ENCODE peak calls at places on chromosomes 2 and 18, in nine cellular contexts. K is left cardiac atrium; B is cerebellum; N is pancreas; X is WTC11; R is Jurkat, Clone E6-1; M is hepatic stellate cell; I is stimulated activated CD4-positive, alpha-beta T cell treated with anti-CD3 and anti-CD28 coated beads, Interleukin-4, amount 100 ng/mL, for 4 hours; U is activated naive CD4-positive, alpha-beta T cell. P is an unnamed sample.

GRCh38 chr2:124343827-124344498 is 318.9 kb downstream of the CNTNAP5 start:
- DNase-seq in K (no peak), R (no peak), X (no peak), M (no peak), N (no peak), I (no peak), U (no peak), B (no peak), P (no peak)

GRCh38 chr2:131016826-131017596 is 76.2 kb downstream of the FAM168B start:
- DNase-seq in U (no peak), M (no peak), R (no peak), N (no peak), K (no peak), I (no peak), B (no peak), X (no peak), P (peak)

GRCh38 chr18:67477522-67477921 is 39.0 kb downstream of the DSEL start:
- DNase-seq in U (no peak), B (no peak), I (no peak), M (no peak), X (no peak), K (no peak), N (no peak), R (no peak), P (no peak)

GRCh38 chr2:171964328-171964727 is 35.4 kb upstream of the METAP1D start:
- DNase-seq in N (no peak), M (no peak), X (no peak), K (no peak), B (no peak), U (no peak), I (no peak), R (no peak), P (no peak)

GRCh38 chr2:11955314-11955713 is 208.9 kb downstream of the LPIN1 start:
- DNase-seq in I (no peak), M (no peak), R (no peak), N (no peak), K (no peak), B (no peak), X (no peak), U (no peak), P (no peak)

GRCh38 chr2:240991378-240992263 is 6.8 kb upstream of the SNED1 start:
- DNase-seq in M (peak), I (no peak), K (peak), X (no peak), R (no peak), U (no peak), B (peak), N (peak), P (peak)

GRCh38 chr2:60297296-60298010 is 256.0 kb downstream of the BCL11A start:
- DNase-seq in K (no peak), I (no peak), R (no peak), N (peak), B (no peak), U (no peak), X (peak), M (no peak), P (no peak)

GRCh38 chr2:150878347-150878746 is 383.3 kb downstream of the RBM43 start:
- DNase-seq in R (no peak), I (no peak), B (no peak), U (no peak), K (no peak), X (no peak), M (no peak), N (no peak), P (peak)

GRCh38 chr2:101729521-101730190 is 32.1 kb downstream of the MAP4K4 start:
- DNase-seq in N (no peak), X (no peak), U (no peak), K (no peak), B (no peak), M (no peak), I (no peak), R (no peak), P (no peak)

GRCh38 chr2:209937893-209938292 is 64.5 kb upstream of the RPE start:
- DNase-seq in N (no peak), K (no peak), B (no peak), I (no peak), X (no peak), M (no peak), R (no peak), U (no peak), P (peak)

GRCh38 chr2:232838406-232838874 is 31.6 kb upstream of the SNORC start:
- DNase-seq in X (no peak), I (peak), B (no peak), U (no peak), R (peak), N (no peak), K (no peak), M (no peak), P (no peak)

GRCh38 chr18:78751664-78752063 is 228.0 kb upstream of the SALL3 start:
- DNase-seq in X (no peak), R (no peak), B (no peak), K (no peak), I (no peak), U (no peak), M (no peak), N (peak), P (no peak)

GRCh38 chr2:9330639-9331270 is 92.6 kb downstream of the ITGB1BP1 start:
- DNase-seq in X (no peak), M (no peak), R (no peak), K (no peak), N (no peak), I (no peak), U (no peak), B (no peak), P (no peak)

GRCh38 chr2:10048501-10049171 is 5.3 kb downstream of the KLF11 start:
- DNase-seq in X (no peak), N (peak), R (peak), B (peak), I (no peak), M (peak), K (no peak), U (no peak), P (no peak)

GRCh38 chr18:55585586-55586521 is 2.1 kb downstream of the TCF4 start:
- DNase-seq in M (no peak), X (peak), N (no peak), B (peak), I (no peak), R (no peak), K (no peak), U (no peak), P (no peak)

GRCh38 chr2:42214669-42215068 is 45.5 kb downstream of the EML4 start:
- DNase-seq in N (no peak), B (no peak), U (no peak), K (no peak), R (no peak), M (no peak), X (no peak), I (no peak), P (no peak)

GRCh38 chr2:220665108-220665471 is 907.0 kb downstream of the EPHA4 start:
- DNase-seq in K (no peak), I (no peak), M (no peak), R (no peak), X (no peak), N (no peak), U (no peak), B (no peak), P (no peak)

GRCh38 chr18:76988827-76989646 is 143.5 kb downstream of the MBP start:
- DNase-seq in B (no peak), N (no peak), K (no peak), M (no peak), X (no peak), I (no peak), U (no peak), R (no peak), P (peak)

GRCh38 chr2:45855374-45855773 is 203.9 kb downstream of the PRKCE start:
- DNase-seq in N (no peak), X (no peak), B (no peak), I (no peak), K (no peak), U (no peak), M (no peak), R (no peak), P (no peak)

GRCh38 chr2:70656421-70657010 is 102.9 kb upstream of the TGFA start:
- DNase-seq in K (no peak), M (no peak), R (peak), B (no peak), X (no peak), U (no peak), N (no peak), I (no peak), P (no peak)

GRCh38 chr2:101435011-101435862 is 39.7 kb downstream of the RFX8 start:
- DNase-seq in B (no peak), N (no peak), R (no peak), M (no peak), U (no peak), X (peak), K (peak), I (no peak), P (no peak)

GRCh38 chr2:55460562-55460961 is 40.9 kb upstream of the CCDC88A start:
- DNase-seq in M (peak), K (no peak), B (no peak), N (no peak), R (no peak), U (no peak), X (no peak), I (no peak), P (no peak)

GRCh38 chr2:32357545-32358482 is 991 bp downstream of the BIRC6 start:
- DNase-seq in M (peak), K (peak), N (peak), I (peak), X (peak), U (no peak), R (no peak), B (peak), P (peak)

GRCh38 chr2:59936031-59936430 is 617.4 kb downstream of the BCL11A start:
- DNase-seq in X (no peak), U (no peak), N (no peak), I (no peak), M (no peak), B (no peak), K (no peak), R (peak), P (no peak)

GRCh38 chr18:56789004-56789888 is 138.1 kb downstream of the WDR7 start:
- DNase-seq in I (peak), B (no peak), K (peak), R (peak), U (no peak), N (no peak), M (peak), X (peak), P (peak)

GRCh38 chr18:75161629-75162028 is 47.3 kb downstream of the PTGR3 start:
- DNase-seq in X (no peak), U (no peak), R (peak), N (no peak), I (no peak), M (peak), B (no peak), K (no peak), P (peak)

GRCh38 chr2:54207666-54208195 is 48.3 kb downstream of the TSPYL6 start:
- DNase-seq in X (no peak), B (no peak), R (no peak), U (no peak), K (no peak), M (no peak), N (no peak), I (no peak), P (no peak)

GRCh38 chr2:209472386-209472832 is 48.6 kb downstream of the MAP2 start:
- DNase-seq in X (no peak), R (no peak), B (no peak), U (no peak), I (no peak), N (no peak), K (no peak), M (peak), P (no peak)

GRCh38 chr18:74005320-74006110 is 142.1 kb downstream of the FBXO15 start:
- DNase-seq in R (peak), U (no peak), K (no peak), N (no peak), X (no peak), M (no peak), B (no peak), I (no peak), P (no peak)

GRCh38 chr2:120855855-120856405 is 120.3 kb downstream of the GLI2 start:
- DNase-seq in X (no peak), I (no peak), N (no peak), U (no peak), M (no peak), R (no peak), B (no peak), K (no peak), P (peak)

GRCh38 chr2:64327510-64328414 is 126.2 kb upstream of the LGALSL start:
- DNase-seq in K (peak), I (peak), X (peak), U (peak), N (no peak), B (peak), R (no peak), M (peak), P (peak)

GRCh38 chr2:212619954-212620353 is 81.4 kb upstream of the ERBB4 start:
- DNase-seq in X (no peak), R (no peak), K (no peak), N (no peak), M (no peak), U (no peak), B (no peak), I (no peak), P (no peak)

GRCh38 chr2:198309673-198310280 is 505.4 kb downstream of the PLCL1 start:
- DNase-seq in K (no peak), N (no peak), U (peak), X (peak), R (peak), B (peak), I (peak), M (peak), P (peak)

GRCh38 chr2:2727876-2728511 is 396.9 kb upstream of the MYT1L start:
- DNase-seq in B (no peak), M (no peak), X (no peak), N (no peak), I (no peak), K (no peak), U (no peak), R (no peak), P (no peak)

GRCh38 chr2:21966139-21966538 is 842.4 kb downstream of the TDRD15 start:
- DNase-seq in K (no peak), R (no peak), M (peak), X (no peak), B (no peak), U (no peak), N (no peak), I (no peak), P (no peak)

GRCh38 chr2:235507928-235508327 is 14.1 kb downstream of the AGAP1 start:
- DNase-seq in K (no peak), N (no peak), U (no peak), B (no peak), M (no peak), R (no peak), I (no peak), X (no peak), P (no peak)

GRCh38 chr2:235605999-235606715 is 112.3 kb downstream of the AGAP1 start:
- DNase-seq in U (no peak), X (no peak), K (no peak), N (no peak), R (no peak), M (no peak), I (no peak), B (no peak), P (no peak)

GRCh38 chr18:43571078-43571689 is 293.9 kb upstream of the SYT4 start:
- DNase-seq in N (no peak), U (no peak), M (peak), I (no peak), K (no peak), B (peak), R (peak), X (no peak), P (no peak)

P was measured in adrenal gland.